ENCODE peak calls at places on chromosomes 3 and 15, in four cellular contexts. R, F, T and Q are unnamed samples.
A peak's percentile ranks its signal among the peaks of the same experiment; 100 is the strongest.

GRCh38 chr3:195540031-195540430 is 3.1 kb downstream of the PPP1R2 start:
- DNase-seq in R (no peak), F (no peak), T (no peak), Q (no peak)

GRCh38 chr3:159432721-159433300 is 555.8 kb upstream of the IL12A start:
- DNase-seq in R (no peak), F (no peak), T (no peak), Q (no peak)

GRCh38 chr3:128605091-128606046 is 45.2 kb downstream of the RPN1 start:
- DNase-seq in R (peak; percentile 89), F (no peak), T (no peak), Q (no peak)

GRCh38 chr3:101963902-101964362 is 114.6 kb downstream of the NFKBIZ start:
- DNase-seq in R (no peak), F (no peak), T (no peak), Q (no peak)

GRCh38 chr3:41026394-41027177 is 172.7 kb upstream of the CTNNB1 start:
- DNase-seq in R (peak; percentile 35), F (peak; percentile 93), T (no peak), Q (peak; percentile 11)

GRCh38 chr15:56496635-56497034 is 31.7 kb upstream of the MNS1 start:
- DNase-seq in R (peak; percentile 60), F (peak; percentile 69), T (peak; percentile 31), Q (peak; percentile 79)

GRCh38 chr3:159987291-159987711 is 1.3 kb upstream of the IL12A start:
- DNase-seq in R (no peak), F (no peak), T (no peak), Q (no peak)

GRCh38 chr3:4888913-4889846 is 90.1 kb upstream of the BHLHE40 start:
- DNase-seq in R (no peak), F (no peak), T (peak; percentile 71), Q (no peak)

GRCh38 chr15:94272251-94272898 is 41.0 kb downstream of the MCTP2 start:
- DNase-seq in R (no peak), F (no peak), T (peak; percentile 32), Q (no peak)

GRCh38 chr15:38072507-38073277 is 138.3 kb downstream of the TMCO5A start:
- DNase-seq in R (peak; percentile 75), F (peak; percentile 31), T (no peak), Q (peak; percentile 39)

GRCh38 chr3:110243081-110243480 is 828.5 kb upstream of the NECTIN3 start:
- DNase-seq in R (no peak), F (no peak), T (no peak), Q (no peak)

GRCh38 chr3:172129868-172130751 is 90.7 kb downstream of the FNDC3B start:
- DNase-seq in R (peak; percentile 95), F (peak; percentile 93), T (no peak), Q (peak; percentile 97)

GRCh38 chr15:64430000-64430735 is 30.2 kb upstream of the ZNF609 start:
- DNase-seq in R (no peak), F (peak; percentile 80), T (peak; percentile 65), Q (no peak)

GRCh38 chr3:47380601-47381316 is at the start of gene PTPN23:
- DNase-seq in R (peak; percentile 97), F (peak; percentile 100), T (peak; percentile 97), Q (peak; percentile 97)

GRCh38 chr15:76057332-76058000 is 2.3 kb upstream of the TMEM266 start:
- DNase-seq in R (peak; percentile 15), F (peak; percentile 59), T (no peak), Q (peak; percentile 61)

GRCh38 chr3:64612916-64613526 is 74.8 kb downstream of the ADAMTS9 start:
- DNase-seq in R (no peak), F (no peak), T (no peak), Q (no peak)

GRCh38 chr3:161548301-161548700 is 51.7 kb downstream of the OTOL1 start:
- DNase-seq in R (no peak), F (no peak), T (no peak), Q (no peak)

GRCh38 chr3:9777695-9778023 is 7.9 kb upstream of the CAMK1 start:
- DNase-seq in R (no peak), F (no peak), T (no peak), Q (no peak)

GRCh38 chr3:142975316-142975995 is 12.0 kb upstream of the PAQR9 start:
- DNase-seq in R (no peak), F (no peak), T (no peak), Q (peak; percentile 22)

GRCh38 chr3:49500408-49501257 is 30.6 kb downstream of the DAG1 start:
- DNase-seq in R (peak; percentile 89), F (peak; percentile 80), T (no peak), Q (peak; percentile 67)

GRCh38 chr3:101310580-101311375 is 9.6 kb downstream of the IMPG2 start:
- DNase-seq in R (no peak), F (no peak), T (no peak), Q (no peak)

GRCh38 chr3:31610700-31611275 is 78.1 kb downstream of the STT3B start:
- DNase-seq in R (peak; percentile 23), F (no peak), T (no peak), Q (peak; percentile 44)

GRCh38 chr3:183377307-183377959 is 51.0 kb downstream of the MCF2L2 start:
- DNase-seq in R (no peak), F (no peak), T (no peak), Q (no peak)

GRCh38 chr15:80264031-80264430 is 12.0 kb upstream of the CTXND1 start:
- DNase-seq in R (no peak), F (no peak), T (no peak), Q (no peak)

GRCh38 chr15:33735637-33736247 is 232.6 kb upstream of the CHRM5 start:
- DNase-seq in R (peak; percentile 13), F (peak; percentile 46), T (no peak), Q (peak; percentile 46)

GRCh38 chr3:126567696-126568438 is 9.1 kb upstream of the C3orf22 start:
- DNase-seq in R (peak; percentile 25), F (no peak), T (no peak), Q (peak; percentile 12)

GRCh38 chr15:83289160-83289559 is 4.7 kb upstream of the BNC1 start:
- DNase-seq in R (no peak), F (no peak), T (no peak), Q (no peak)

GRCh38 chr3:111936967-111937366 is 41.9 kb upstream of the ABHD10 start:
- DNase-seq in R (no peak), F (no peak), T (no peak), Q (no peak)

GRCh38 chr3:100063929-100064461 is 50.3 kb downstream of the FILIP1L start:
- DNase-seq in R (peak; percentile 89), F (no peak), T (no peak), Q (no peak)

DNA sequence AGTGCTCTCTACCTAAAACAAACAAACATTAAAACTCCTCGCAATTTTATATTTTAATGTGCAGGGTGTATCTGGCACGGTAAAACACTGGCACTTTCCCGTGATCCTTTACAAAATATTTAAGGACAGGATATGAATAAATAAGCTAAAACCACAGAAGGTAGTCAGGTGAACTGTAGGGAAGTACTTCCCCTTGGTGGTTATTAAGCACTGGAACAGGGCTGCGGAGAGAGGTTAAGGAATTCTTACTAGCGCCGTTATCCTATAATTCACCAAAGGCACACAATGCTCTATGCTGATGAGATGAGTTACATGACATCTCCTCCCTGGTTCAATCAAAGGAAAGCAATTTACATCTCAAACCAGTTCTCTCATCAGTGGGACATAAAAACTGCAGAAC is 289.8 kb downstream of the ZBTB20 start:
- DNase-seq in R (no peak), F (no peak), T (no peak), Q (no peak)
- TF ChIP-seq REST in R (no peak), F (no peak), T (no peak), Q (no peak)

GRCh38 chr15:100082761-100083402 is 258.9 kb downstream of the ADAMTS17 start:
- DNase-seq in R (no peak), F (no peak), T (no peak), Q (no peak)
- TF ChIP-seq BHLHE40 in R (no peak), F (no peak), T (no peak), Q (no peak)

GRCh38 chr15:89157918-89158564 is 63.3 kb downstream of the RLBP1 start:
- DNase-seq in R (no peak), F (no peak), T (no peak), Q (no peak)
- TF ChIP-seq POLR2AphosphoS2 in R (no peak), F (no peak), T (no peak), Q (no peak)

GRCh38 chr3:12840591-12841084 is 727 bp downstream of the RPL32 start:
- DNase-seq in R (no peak), F (no peak), T (no peak), Q (no peak)

GRCh38 chr3:12838179-12838965 is 3.0 kb downstream of the RPL32 start:
- DNase-seq in R (no peak), F (no peak), T (no peak), Q (no peak)

GRCh38 chr3:12842469-12842868 is 1.1 kb upstream of the RPL32 start:
- DNase-seq in R (no peak), F (peak; percentile 84), T (no peak), Q (no peak)

GRCh38 chr3:12841970-12842328 is 584 bp upstream of the RPL32 start:
- DNase-seq in R (no peak), F (no peak), T (no peak), Q (no peak)

GRCh38 chr3:12841085-12841969 is at the start of gene RPL32:
- DNase-seq in R (peak; percentile 93), F (peak; percentile 97), T (peak; percentile 88), Q (peak; percentile 96)
- TF ChIP-seq REST in R (no peak), F (no peak), T (peak; percentile 50), Q (no peak)

GRCh38 chr15:87368511-87368910 is 888.0 kb downstream of the NTRK3 start:
- DNase-seq in R (no peak), F (no peak), T (no peak), Q (no peak)

GRCh38 chr15:87365221-87365620 is 891.3 kb downstream of the NTRK3 start:
- DNase-seq in R (no peak), F (no peak), T (no peak), Q (no peak)

GRCh38 chr15:87369269-87369668 is 887.3 kb downstream of the NTRK3 start:
- DNase-seq in R (no peak), F (peak; percentile 8), T (no peak), Q (no peak)
- TF ChIP-seq BHLHE40 in R (no peak), F (no peak), T (no peak), Q (no peak)

GRCh38 chr15:67456677-67457529 is 64.0 kb upstream of the C15orf61 start:
- DNase-seq in R (peak; percentile 49), F (peak; percentile 82), T (peak; percentile 23), Q (peak; percentile 75)
- TF ChIP-seq POLR2AphosphoS2 in R (no peak), F (no peak), T (no peak), Q (no peak)

GRCh38 chr3:196737655-196738054 is 2.0 kb upstream of the PAK2 start:
- DNase-seq in R (peak; percentile 36), F (no peak), T (no peak), Q (no peak)

GRCh38 chr3:196740476-196741400 is 1.1 kb downstream of the PAK2 start:
- DNase-seq in R (peak; percentile 45), F (peak; percentile 59), T (no peak), Q (peak; percentile 15)

GRCh38 chr3:196736670-196737374 is 2.8 kb upstream of the PAK2 start:
- DNase-seq in R (peak; percentile 80), F (no peak), T (no peak), Q (no peak)

GRCh38 chr3:196739671-196740475 is at the start of gene PAK2:
- DNase-seq in R (peak; percentile 71), F (peak; percentile 95), T (peak; percentile 46), Q (peak; percentile 85)

GRCh38 chr3:196741401-196741761 is 1.7 kb downstream of the PAK2 start:
- DNase-seq in R (no peak), F (peak; percentile 16), T (no peak), Q (no peak)
- TF ChIP-seq REST in R (no peak), F (no peak), T (no peak), Q (no peak)